ENCODE peak calls at places on chromosomes 12 and 14, in four cellular contexts. X is EH, A is activated T-cell treated with anti-CD3 and anti-CD28 coated beads for 1 hour, G is GM12878. I is an unnamed sample.

GRCh38 chr12:109753054-109753401 is 39.4 kb downstream of the FAM222A start:
- DNase-seq in X (no peak), A (no peak), G (no peak), I (no peak)

GRCh38 chr14:91509878-91510170 is 286 bp downstream of the PPP4R3A start:
- DNase-seq in X (no peak), A (no peak), G (no peak), I (no peak)

GRCh38 chr12:46269429-46270241 is 792 bp upstream of the SLC38A1 start:
- DNase-seq in X (no peak), A (peak), G (no peak), I (no peak)

GRCh38 chr12:57451233-57451778 is 3.8 kb upstream of the INHBE start:
- DNase-seq in X (peak), A (no peak), G (no peak), I (no peak)

GRCh38 chr12:44774815-44775411 is 101.2 kb downstream of the NELL2 start:
- DNase-seq in X (peak), A (peak), G (no peak), I (no peak)

GRCh38 chr12:26121841-26122680 is 2.8 kb downstream of the BHLHE41 start:
- DNase-seq in X (peak), A (no peak), G (no peak), I (no peak)

GRCh38 chr12:29148065-29148957 is 767 bp upstream of the FAR2 start:
- DNase-seq in X (peak), A (no peak), G (no peak), I (no peak)

GRCh38 chr12:16384732-16385131 is 37.3 kb downstream of the MGST1 start:
- DNase-seq in X (no peak), A (no peak), G (no peak), I (no peak)

GRCh38 chr14:75223664-75224154 is 47.3 kb upstream of the TMED10 start:
- DNase-seq in X (peak), A (no peak), G (peak), I (no peak)

GRCh38 chr12:49358548-49359141 is 8.6 kb upstream of the SPATS2 start:
- DNase-seq in X (peak), A (no peak), G (no peak), I (no peak)

GRCh38 chr12:52903855-52904508 is 894 bp downstream of the KRT8 start:
- DNase-seq in X (peak), A (peak), G (peak), I (no peak)

I was measured in amniotic stem cell.